ENCODE peak calls at places on chromosomes 6 and 20, in ten cellular contexts. One of them, this sample, is unnamed.

GRCh38 chr6:4714961-4715501 is 61.2 kb upstream of the CDYL start:
- DNase-seq in Caki2: no peak
- DNase-seq in activated naive CD4-positive, alpha-beta T cell: no peak
- DNase-seq in breast epithelium: no peak
- DNase-seq in stimulated activated CD4-positive, alpha-beta T cell treated with anti-CD3 and anti-CD28 coated beads, TNF-alpha, amount 100 ng/mL, for 48 hours: no peak
- DNase-seq in aorta: no peak
- DNase-seq in germinal center: no peak
- DNase-seq in stimulated activated CD8-positive, alpha-beta memory T cell treated with anti-CD3 and anti-CD28 coated beads, Interleukin-15, amount 100 ng/mL, for 24 hours: no peak
- DNase-seq in midbrain: no peak
- DNase-seq in upper lobe of right lung: no peak
- DNase-seq in this sample: no peak

GRCh38 chr20:38305541-38305940 is 1.6 kb downstream of the BPI start:
- DNase-seq in Caki2: no peak
- DNase-seq in activated naive CD4-positive, alpha-beta T cell: no peak
- DNase-seq in breast epithelium: no peak
- DNase-seq in stimulated activated CD4-positive, alpha-beta T cell treated with anti-CD3 and anti-CD28 coated beads, TNF-alpha, amount 100 ng/mL, for 48 hours: no peak
- DNase-seq in aorta: no peak
- DNase-seq in germinal center: no peak
- DNase-seq in stimulated activated CD8-positive, alpha-beta memory T cell treated with anti-CD3 and anti-CD28 coated beads, Interleukin-15, amount 100 ng/mL, for 24 hours: no peak
- DNase-seq in midbrain: no peak
- DNase-seq in upper lobe of right lung: no peak
- DNase-seq in this sample: no peak

GRCh38 chr6:169186496-169187169 is 67.0 kb downstream of the THBS2 start:
- DNase-seq in Caki2: no peak
- DNase-seq in activated naive CD4-positive, alpha-beta T cell: no peak
- DNase-seq in breast epithelium: no peak
- DNase-seq in stimulated activated CD4-positive, alpha-beta T cell treated with anti-CD3 and anti-CD28 coated beads, TNF-alpha, amount 100 ng/mL, for 48 hours: no peak
- DNase-seq in aorta: no peak
- DNase-seq in germinal center: no peak
- DNase-seq in stimulated activated CD8-positive, alpha-beta memory T cell treated with anti-CD3 and anti-CD28 coated beads, Interleukin-15, amount 100 ng/mL, for 24 hours: no peak
- DNase-seq in midbrain: no peak
- DNase-seq in upper lobe of right lung: no peak
- DNase-seq in this sample: no peak

GRCh38 chr20:60403105-60403741 is 445.0 kb downstream of the CDH26 start:
- DNase-seq in Caki2: no peak
- DNase-seq in activated naive CD4-positive, alpha-beta T cell: no peak
- DNase-seq in breast epithelium: no peak
- DNase-seq in stimulated activated CD4-positive, alpha-beta T cell treated with anti-CD3 and anti-CD28 coated beads, TNF-alpha, amount 100 ng/mL, for 48 hours: no peak
- DNase-seq in aorta: no peak
- DNase-seq in germinal center: no peak
- DNase-seq in stimulated activated CD8-positive, alpha-beta memory T cell treated with anti-CD3 and anti-CD28 coated beads, Interleukin-15, amount 100 ng/mL, for 24 hours: no peak
- DNase-seq in midbrain: no peak
- DNase-seq in upper lobe of right lung: no peak
- DNase-seq in this sample: no peak

GRCh38 chr6:30507849-30508843 is 18.8 kb downstream of the HLA-E start:
- DNase-seq in Caki2: no peak
- DNase-seq in activated naive CD4-positive, alpha-beta T cell: no peak
- DNase-seq in breast epithelium: no peak
- DNase-seq in stimulated activated CD4-positive, alpha-beta T cell treated with anti-CD3 and anti-CD28 coated beads, TNF-alpha, amount 100 ng/mL, for 48 hours: no peak
- DNase-seq in aorta: no peak
- DNase-seq in germinal center: no peak
- DNase-seq in stimulated activated CD8-positive, alpha-beta memory T cell treated with anti-CD3 and anti-CD28 coated beads, Interleukin-15, amount 100 ng/mL, for 24 hours: no peak
- DNase-seq in midbrain: no peak
- DNase-seq in upper lobe of right lung: no peak
- DNase-seq in this sample: no peak

GRCh38 chr20:51059862-51060261 is 37.0 kb upstream of the KCNG1 start:
- DNase-seq in Caki2: no peak
- DNase-seq in activated naive CD4-positive, alpha-beta T cell: no peak
- DNase-seq in breast epithelium: no peak
- DNase-seq in stimulated activated CD4-positive, alpha-beta T cell treated with anti-CD3 and anti-CD28 coated beads, TNF-alpha, amount 100 ng/mL, for 48 hours: no peak
- DNase-seq in aorta: no peak
- DNase-seq in germinal center: no peak
- DNase-seq in stimulated activated CD8-positive, alpha-beta memory T cell treated with anti-CD3 and anti-CD28 coated beads, Interleukin-15, amount 100 ng/mL, for 24 hours: no peak
- DNase-seq in midbrain: no peak
- DNase-seq in upper lobe of right lung: no peak
- DNase-seq in this sample: peak

GRCh38 chr6:151257984-151258445 is 18.2 kb downstream of the AKAP12 start:
- DNase-seq in Caki2: no peak
- DNase-seq in activated naive CD4-positive, alpha-beta T cell: no peak
- DNase-seq in breast epithelium: no peak
- DNase-seq in stimulated activated CD4-positive, alpha-beta T cell treated with anti-CD3 and anti-CD28 coated beads, TNF-alpha, amount 100 ng/mL, for 48 hours: no peak
- DNase-seq in aorta: no peak
- DNase-seq in germinal center: no peak
- DNase-seq in stimulated activated CD8-positive, alpha-beta memory T cell treated with anti-CD3 and anti-CD28 coated beads, Interleukin-15, amount 100 ng/mL, for 24 hours: no peak
- DNase-seq in midbrain: no peak
- DNase-seq in upper lobe of right lung: no peak
- DNase-seq in this sample: no peak

GRCh38 chr20:53773792-53774371 is 180.2 kb upstream of the ZNF217 start:
- DNase-seq in Caki2: peak
- DNase-seq in activated naive CD4-positive, alpha-beta T cell: no peak
- DNase-seq in breast epithelium: no peak
- DNase-seq in stimulated activated CD4-positive, alpha-beta T cell treated with anti-CD3 and anti-CD28 coated beads, TNF-alpha, amount 100 ng/mL, for 48 hours: no peak
- DNase-seq in aorta: no peak
- DNase-seq in germinal center: no peak
- DNase-seq in stimulated activated CD8-positive, alpha-beta memory T cell treated with anti-CD3 and anti-CD28 coated beads, Interleukin-15, amount 100 ng/mL, for 24 hours: no peak
- DNase-seq in midbrain: no peak
- DNase-seq in upper lobe of right lung: no peak
- DNase-seq in this sample: peak

GRCh38 chr6:162942860-162943259 is 215.1 kb downstream of the PACRG start:
- DNase-seq in Caki2: no peak
- DNase-seq in activated naive CD4-positive, alpha-beta T cell: no peak
- DNase-seq in breast epithelium: no peak
- DNase-seq in stimulated activated CD4-positive, alpha-beta T cell treated with anti-CD3 and anti-CD28 coated beads, TNF-alpha, amount 100 ng/mL, for 48 hours: no peak
- DNase-seq in aorta: no peak
- DNase-seq in germinal center: no peak
- DNase-seq in stimulated activated CD8-positive, alpha-beta memory T cell treated with anti-CD3 and anti-CD28 coated beads, Interleukin-15, amount 100 ng/mL, for 24 hours: no peak
- DNase-seq in midbrain: no peak
- DNase-seq in upper lobe of right lung: no peak
- DNase-seq in this sample: peak

GRCh38 chr20:56626367-56627121 is 2.6 kb upstream of the TFAP2C start:
- DNase-seq in Caki2: no peak
- DNase-seq in activated naive CD4-positive, alpha-beta T cell: no peak
- DNase-seq in breast epithelium: no peak
- DNase-seq in stimulated activated CD4-positive, alpha-beta T cell treated with anti-CD3 and anti-CD28 coated beads, TNF-alpha, amount 100 ng/mL, for 48 hours: no peak
- DNase-seq in aorta: no peak
- DNase-seq in germinal center: no peak
- DNase-seq in stimulated activated CD8-positive, alpha-beta memory T cell treated with anti-CD3 and anti-CD28 coated beads, Interleukin-15, amount 100 ng/mL, for 24 hours: no peak
- DNase-seq in midbrain: no peak
- DNase-seq in upper lobe of right lung: no peak
- DNase-seq in this sample: peak

This sample was measured in ELR.